ENCODE peak calls at places on chromosomes 6 and 20, in five cellular contexts. R, W, I, M and Y are unnamed samples.

GRCh38 chr20:24942679-24943078 is 6.4 kb upstream of the CST7 start:
- DNase-seq in R (no peak), W (no peak), I (no peak), M (no peak), Y (no peak)

GRCh38 chr6:51908243-51908642 is 179.2 kb downstream of the PKHD1 start:
- DNase-seq in R (no peak), W (no peak), I (no peak), M (no peak), Y (no peak)

GRCh38 chr6:3829285-3829684 is 19.9 kb upstream of the FAM50B start:
- DNase-seq in R (no peak), W (no peak), I (no peak), M (no peak), Y (peak; percentile 53)

GRCh38 chr6:87407531-87407895 is 259 bp upstream of the CFAP206 start:
- DNase-seq in R (peak; percentile 18), W (no peak), I (no peak), M (no peak), Y (peak; percentile 37)

GRCh38 chr6:84095156-84095555 is 61.6 kb downstream of the MRAP2 start:
- DNase-seq in R (no peak), W (no peak), I (no peak), M (no peak), Y (no peak)

GRCh38 chr6:159045826-159046225 is 1.0 kb upstream of the TAGAP start:
- DNase-seq in R (no peak), W (no peak), I (no peak), M (no peak), Y (no peak)

GRCh38 chr6:107867302-107867615 is 43.1 kb upstream of the SCML4 start:
- DNase-seq in R (no peak), W (no peak), I (no peak), M (no peak), Y (no peak)

GRCh38 chr20:50029083-50029696 is 46.4 kb downstream of the SNAI1 start:
- DNase-seq in R (no peak), W (no peak), I (no peak), M (no peak), Y (no peak)

GRCh38 chr20:64144144-64144912 is 19.9 kb upstream of the MYT1 start:
- DNase-seq in R (no peak), W (no peak), I (peak; percentile 10), M (no peak), Y (no peak)

GRCh38 chr20:1038205-1038604 is 36.1 kb upstream of the RSPO4 start:
- DNase-seq in R (no peak), W (no peak), I (no peak), M (no peak), Y (no peak)

GRCh38 chr6:7975764-7976146 is 65.2 kb upstream of the TXNDC5 start:
- DNase-seq in R (no peak), W (no peak), I (no peak), M (no peak), Y (no peak)

GRCh38 chr6:73367761-73368355 is 1.8 kb downstream of the OOEP start:
- DNase-seq in R (no peak), W (no peak), I (no peak), M (no peak), Y (no peak)

GRCh38 chr20:57748601-57749130 is 38.9 kb upstream of the PMEPA1 start:
- DNase-seq in R (peak; percentile 80), W (peak; percentile 6), I (peak; percentile 96), M (peak; percentile 46), Y (peak; percentile 43)

GRCh38 chr20:51326241-51326819 is 216.2 kb downstream of the NFATC2 start:
- DNase-seq in R (peak; percentile 37), W (no peak), I (no peak), M (peak; percentile 20), Y (peak; percentile 45)

GRCh38 chr6:34146801-34147592 is 1.1 kb upstream of the GRM4 start:
- DNase-seq in R (peak; percentile 64), W (no peak), I (no peak), M (no peak), Y (peak; percentile 73)

GRCh38 chr6:16684896-16685554 is 76.2 kb downstream of the ATXN1 start:
- DNase-seq in R (peak; percentile 89), W (peak; percentile 71), I (peak; percentile 21), M (peak; percentile 42), Y (no peak)

GRCh38 chr6:134138226-134138975 is 86.0 kb upstream of the SLC2A12 start:
- DNase-seq in R (peak; percentile 6), W (no peak), I (no peak), M (no peak), Y (no peak)

GRCh38 chr6:125952764-125953501 is 3.6 kb upstream of the HINT3 start:
- DNase-seq in R (no peak), W (no peak), I (no peak), M (no peak), Y (peak; percentile 14)

GRCh38 chr20:50249447-50250388 is 59.1 kb downstream of the CEBPB start:
- DNase-seq in R (no peak), W (no peak), I (no peak), M (no peak), Y (no peak)

GRCh38 chr6:154403803-154404202 is 47.2 kb upstream of the IPCEF1 start:
- DNase-seq in R (peak; percentile 74), W (no peak), I (peak; percentile 56), M (no peak), Y (peak; percentile 81)

GRCh38 chr20:25316506-25317190 is 68.8 kb downstream of the PYGB start:
- DNase-seq in R (no peak), W (no peak), I (no peak), M (no peak), Y (no peak)

GRCh38 chr6:37566209-37566859 is 66.6 kb upstream of the CCDC167 start:
- DNase-seq in R (no peak), W (peak; percentile 68), I (peak; percentile 84), M (peak; percentile 73), Y (peak; percentile 39)

GRCh38 chr20:34222208-34222607 is 19.0 kb upstream of the ASIP start:
- DNase-seq in R (peak; percentile 96), W (no peak), I (no peak), M (no peak), Y (peak; percentile 96)

GRCh38 chr6:39794231-39794630 is 2.1 kb downstream of the DAAM2 start:
- DNase-seq in R (no peak), W (no peak), I (no peak), M (no peak), Y (no peak)

GRCh38 chr20:13231031-13231752 is 10.1 kb downstream of the ISM1 start:
- DNase-seq in R (no peak), W (peak; percentile 36), I (no peak), M (peak; percentile 47), Y (no peak)

GRCh38 chr6:27213544-27214125 is 33.9 kb upstream of the PRSS16 start:
- DNase-seq in R (no peak), W (no peak), I (no peak), M (no peak), Y (peak; percentile 15)

GRCh38 chr20:59182401-59183044 is 18.9 kb downstream of the ZNF831 start:
- DNase-seq in R (no peak), W (no peak), I (no peak), M (no peak), Y (no peak)

GRCh38 chr6:21745543-21746337 is 152.2 kb downstream of the SOX4 start:
- DNase-seq in R (no peak), W (no peak), I (no peak), M (no peak), Y (no peak)

GRCh38 chr20:3786126-3786484 is 435 bp downstream of the CENPB start:
- DNase-seq in R (peak; percentile 53), W (no peak), I (peak; percentile 85), M (peak; percentile 47), Y (peak; percentile 69)

GRCh38 chr6:52647199-52647598 is 23.7 kb upstream of the TMEM14A start:
- DNase-seq in R (no peak), W (no peak), I (no peak), M (no peak), Y (peak; percentile 30)

GRCh38 chr6:36314221-36315014 is 22.3 kb downstream of the BNIP5 start:
- DNase-seq in R (peak; percentile 54), W (no peak), I (no peak), M (no peak), Y (no peak)

GRCh38 chr20:371755-372542 is 8.6 kb upstream of the TRIB3 start:
- DNase-seq in R (peak; percentile 54), W (no peak), I (peak; percentile 86), M (no peak), Y (peak; percentile 67)

GRCh38 chr6:3296537-3297453 is 38.0 kb downstream of the PSMG4 start:
- DNase-seq in R (no peak), W (no peak), I (no peak), M (no peak), Y (no peak)